ENCODE peak calls at places on chromosome 10, in eight cellular contexts. G, B, W, L, T, Z, H and X are unnamed samples.

GRCh38 chr10:46028584-46029570 is 1.5 kb downstream of the NCOA4 start:
- DNase-seq in G (peak; percentile 89), B (peak; percentile 81), W (no peak), L (peak; percentile 59), T (peak; percentile 78), Z (peak; percentile 73), H (peak; percentile 81), X (peak; percentile 80)

GRCh38 chr10:95242581-95243317 is 48.1 kb downstream of the PDLIM1 start:
- DNase-seq in G (peak; percentile 72), B (peak; percentile 63), W (no peak), L (peak; percentile 66), T (peak; percentile 56), Z (no peak), H (peak; percentile 53), X (peak; percentile 74)

GRCh38 chr10:112926906-112927688 is 22.9 kb upstream of the TCF7L2 start:
- DNase-seq in G (no peak), B (no peak), W (no peak), L (no peak), T (no peak), Z (no peak), H (no peak), X (no peak)

GRCh38 chr10:119364941-119365340 is 157.6 kb downstream of the GRK5 start:
- DNase-seq in G (peak; percentile 64), B (peak; percentile 31), W (no peak), L (no peak), T (peak; percentile 59), Z (no peak), H (peak; percentile 41), X (no peak)

GRCh38 chr10:132163278-132163765 is 23.4 kb upstream of the DPYSL4 start:
- DNase-seq in G (no peak), B (no peak), W (peak; percentile 64), L (peak; percentile 62), T (no peak), Z (no peak), H (no peak), X (peak; percentile 19)

GRCh38 chr10:125231116-125231812 is 70.9 kb upstream of the CTBP2 start:
- DNase-seq in G (peak; percentile 96), B (peak; percentile 98), W (no peak), L (no peak), T (peak; percentile 93), Z (peak; percentile 96), H (peak; percentile 98), X (peak; percentile 92)

GRCh38 chr10:71367279-71367678 is 29.4 kb upstream of the CDH23 start:
- DNase-seq in G (no peak), B (no peak), W (no peak), L (no peak), T (no peak), Z (no peak), H (peak; percentile 33), X (no peak)

GRCh38 chr10:78891741-78892140 is 177.0 kb upstream of the ZMIZ1 start:
- DNase-seq in G (no peak), B (no peak), W (no peak), L (no peak), T (no peak), Z (no peak), H (no peak), X (no peak)

GRCh38 chr10:95788830-95789229 is 32.9 kb downstream of the ENTPD1 start:
- DNase-seq in G (peak; percentile 91), B (peak; percentile 85), W (no peak), L (no peak), T (peak; percentile 22), Z (peak; percentile 77), H (no peak), X (peak; percentile 74)

GRCh38 chr10:5919568-5919967 is 29.5 kb downstream of the FBH1 start:
- DNase-seq in G (no peak), B (no peak), W (no peak), L (no peak), T (no peak), Z (no peak), H (no peak), X (no peak)

GRCh38 chr10:32095116-32095733 is 39.0 kb upstream of the KIF5B start:
- DNase-seq in G (no peak), B (no peak), W (no peak), L (no peak), T (peak; percentile 16), Z (no peak), H (no peak), X (peak; percentile 7)

GRCh38 chr10:14394179-14394578 is 63.5 kb upstream of the FRMD4A start:
- DNase-seq in G (no peak), B (no peak), W (no peak), L (no peak), T (no peak), Z (no peak), H (no peak), X (no peak)

GRCh38 chr10:132249824-132250375 is 57.9 kb downstream of the STK32C start:
- DNase-seq in G (no peak), B (no peak), W (no peak), L (no peak), T (no peak), Z (no peak), H (no peak), X (no peak)

DNA sequence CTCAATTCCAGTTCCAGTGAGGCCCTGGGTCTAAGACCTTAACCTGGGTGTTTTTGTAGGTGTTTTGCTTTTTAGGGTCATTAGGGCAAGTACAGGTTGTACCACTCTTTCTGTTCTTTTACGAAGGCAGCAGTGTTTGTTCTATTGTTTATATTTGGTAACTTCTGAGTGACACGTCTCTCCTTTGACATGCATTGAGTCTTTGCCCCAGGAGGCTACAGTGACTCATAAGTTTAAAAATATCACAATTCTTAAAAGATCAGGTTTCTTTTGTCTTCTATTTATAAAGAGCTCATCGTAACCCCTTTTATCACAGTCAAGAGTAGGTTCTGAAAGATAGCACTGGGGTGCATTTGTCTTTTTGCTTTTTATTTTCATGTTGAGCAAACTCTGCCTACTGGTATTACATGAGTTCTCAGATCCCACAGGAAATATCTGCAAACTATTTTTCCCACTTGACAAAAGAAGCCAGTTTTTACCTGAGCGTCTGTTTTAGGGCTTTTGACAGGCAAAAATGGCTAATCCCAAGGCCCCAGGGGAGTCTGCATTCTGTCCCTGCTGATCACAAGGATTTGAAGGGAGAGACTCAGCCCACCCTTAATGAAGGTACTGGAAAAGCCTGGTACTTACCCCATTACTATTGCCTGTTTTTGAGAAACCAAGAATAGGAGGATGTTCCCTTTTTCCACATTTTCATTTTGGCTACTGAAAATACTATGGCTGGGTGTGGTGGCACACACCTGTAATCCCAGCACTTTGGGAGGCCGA is 7.9 kb downstream of the NUDT13 start:
- DNase-seq in G (peak; percentile 56), B (peak; percentile 67), W (no peak), L (no peak), T (no peak), Z (peak; percentile 59), H (peak; percentile 80), X (peak; percentile 25)
- H3K4me3 ChIP-seq in G (no peak overlapping the region), B (no peak overlapping the region), W (no peak overlapping the region), L (no peak overlapping the region), T (no peak overlapping the region), Z (no peak overlapping the region), H (no peak overlapping the region), X (no peak overlapping the region)

DNA sequence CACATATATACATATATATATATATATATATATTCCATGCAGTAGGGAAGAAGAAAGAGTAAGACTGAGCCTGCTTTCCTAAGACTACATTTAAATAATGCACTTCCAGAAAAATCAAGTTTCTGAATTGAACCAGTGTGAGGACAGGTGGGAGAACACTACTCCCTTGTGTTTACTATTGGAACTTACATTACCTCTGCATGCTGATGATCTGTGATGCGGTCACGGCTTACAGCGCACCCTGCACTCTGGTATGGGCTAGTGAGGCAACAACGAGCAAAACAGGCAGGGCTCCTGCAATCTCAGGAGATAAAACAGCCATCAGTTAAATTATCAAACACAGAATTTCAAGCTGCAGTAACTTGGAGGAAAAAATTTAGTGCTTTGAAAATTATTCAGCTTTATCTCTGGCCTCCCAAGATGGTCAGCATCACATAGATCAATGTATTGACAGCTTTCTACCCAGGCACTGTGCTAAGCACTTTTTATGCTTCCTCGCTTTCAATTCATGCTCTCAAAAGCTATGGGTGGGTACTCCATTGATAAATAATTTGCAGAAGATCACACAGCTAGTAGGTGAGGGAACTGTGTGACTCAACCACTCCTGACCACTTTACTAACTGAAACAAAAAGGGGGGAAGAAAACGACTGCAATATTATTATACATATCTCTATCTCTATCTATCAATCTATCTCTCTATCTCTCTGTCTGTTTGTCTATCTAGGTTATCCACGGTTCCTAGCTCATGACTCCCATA is 20.5 kb upstream of the SLC16A12 start:
- DNase-seq in G (peak; percentile 86), B (peak; percentile 37), W (no peak), L (no peak), T (no peak), Z (peak; percentile 33), H (peak; percentile 34), X (peak; percentile 38)
- TF ChIP-seq CTCF in G (peak; percentile 62), B (peak; percentile 20), W (no peak), L (no peak), T (peak; percentile 22), Z (peak; percentile 38), H (peak; percentile 19), X (peak; percentile 18)

GRCh38 chr10:100022403-100022802 is 12.7 kb upstream of the DNMBP start:
- DNase-seq in G (peak; percentile 78), B (peak; percentile 65), W (no peak), L (no peak), T (no peak), Z (no peak), H (no peak), X (no peak)

GRCh38 chr10:100020161-100020882 is 10.6 kb upstream of the DNMBP start:
- DNase-seq in G (no peak), B (no peak), W (no peak), L (no peak), T (no peak), Z (no peak), H (no peak), X (no peak)

GRCh38 chr10:100020883-100021248 is 11.1 kb upstream of the DNMBP start:
- DNase-seq in G (no peak), B (no peak), W (no peak), L (no peak), T (no peak), Z (no peak), H (no peak), X (no peak)

GRCh38 chr10:100019824-100020160 is 10.0 kb upstream of the DNMBP start:
- DNase-seq in G (no peak), B (no peak), W (no peak), L (no peak), T (no peak), Z (no peak), H (no peak), X (no peak)

DNA sequence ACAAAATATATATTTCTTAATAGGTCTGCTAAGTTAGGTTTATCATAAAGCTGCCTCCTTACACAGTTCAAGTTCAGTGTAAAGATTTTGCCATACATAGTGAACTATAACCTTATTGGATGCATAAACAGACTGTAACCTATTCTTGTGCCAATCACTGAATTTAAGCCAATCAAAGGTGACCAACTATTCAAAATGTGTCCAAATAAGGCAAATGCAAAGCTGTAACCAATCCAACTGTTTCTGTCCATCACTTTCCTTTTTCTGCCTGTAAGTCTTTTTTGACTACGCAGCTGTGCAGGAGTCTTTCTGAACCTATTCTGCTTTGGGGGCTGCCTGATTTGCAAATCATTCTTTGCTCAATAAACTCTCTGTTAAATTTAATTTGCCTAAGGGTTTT is 11.6 kb upstream of the DNMBP start:
- DNase-seq in G (no peak), B (no peak), W (no peak), L (no peak), T (no peak), Z (no peak), H (no peak), X (no peak)
- H3K4me3 ChIP-seq in G (no peak overlapping the region), B (no peak overlapping the region), W (no peak overlapping the region), L (no peak overlapping the region), T (no peak overlapping the region), Z (no peak overlapping the region), H (no peak overlapping the region), X (no peak overlapping the region)

DNA sequence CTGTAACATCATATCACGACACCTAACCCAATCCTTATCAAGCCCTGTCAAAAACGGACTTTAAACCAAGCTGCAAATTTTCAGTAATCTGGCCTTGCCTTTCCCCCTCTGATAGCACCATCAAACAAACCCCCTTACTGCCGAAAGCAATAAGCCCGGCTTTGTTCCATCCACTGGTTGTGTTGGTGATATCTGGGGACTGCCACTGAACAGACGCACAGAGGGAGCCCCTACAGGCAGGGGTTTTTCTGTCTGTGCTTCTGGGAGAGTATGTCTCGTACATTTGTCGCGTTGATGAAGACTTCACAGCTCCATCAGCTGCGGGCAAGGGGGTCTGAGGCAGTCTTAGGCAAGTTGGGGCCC is 550 bp upstream of the PLAU start:
- DNase-seq in G (no peak), B (peak; percentile 43), W (no peak), L (no peak), T (peak; percentile 40), Z (no peak), H (peak; percentile 43), X (no peak)
- TF ChIP-seq CTCF in G (no peak), B (no peak), W (no peak), L (no peak), T (peak; percentile 12), Z (peak; percentile 31), H (no peak), X (no peak)